ENCODE peak calls at places on chromosomes 3 and 15, in five cellular contexts. K is DMS153, I is amygdala, C is NCI-H2081 treated with DMSO at 0.1 percent for 48 hours, D is tibial nerve. G is an unnamed sample.

GRCh38 chr3:129747982-129748381 is 141.5 kb upstream of the PLXND1 start:
- DNase-seq in K (no peak), I (no peak), C (no peak), D (no peak), G (no peak)

GRCh38 chr3:190101320-190102117 is 19.2 kb downstream of the P3H2 start:
- DNase-seq in K (no peak), I (no peak), C (no peak), D (no peak), G (no peak)

GRCh38 chr3:15205934-15206661 is at the start of gene CAPN7:
- DNase-seq in K (no peak), I (no peak), C (no peak), D (peak), G (no peak)

GRCh38 chr3:66498718-66499611 is 1.9 kb downstream of the LRIG1 start:
- DNase-seq in K (no peak), I (peak), C (no peak), D (no peak), G (peak)

GRCh38 chr3:24372559-24373197 is 122.0 kb downstream of the THRB start:
- DNase-seq in K (no peak), I (no peak), C (no peak), D (no peak), G (no peak)

GRCh38 chr3:178475062-178475461 is 61.2 kb upstream of the KCNMB2 start:
- DNase-seq in K (peak), I (no peak), C (no peak), D (no peak), G (no peak)

GRCh38 chr15:80710635-80711553 is 15.8 kb downstream of the ABHD17C start:
- DNase-seq in K (no peak), I (no peak), C (no peak), D (no peak), G (no peak)

GRCh38 chr3:59443618-59444292 is 393.9 kb upstream of the CFAP20DC start:
- DNase-seq in K (no peak), I (no peak), C (no peak), D (no peak), G (no peak)

GRCh38 chr3:101780661-101781060 is 1.6 kb downstream of the NXPE3 start:
- DNase-seq in K (no peak), I (no peak), C (no peak), D (no peak), G (peak)

GRCh38 chr3:148880681-148881080 is 15.6 kb downstream of the CPA3 start:
- DNase-seq in K (no peak), I (no peak), C (no peak), D (no peak), G (no peak)

GRCh38 chr3:149657458-149657795 is 398 bp downstream of the WWTR1 start:
- DNase-seq in K (no peak), I (no peak), C (no peak), D (peak), G (no peak)

GRCh38 chr3:10437272-10437994 is 68.0 kb downstream of the ATP2B2 start:
- DNase-seq in K (no peak), I (no peak), C (no peak), D (no peak), G (no peak)

GRCh38 chr3:186997061-186998054 is 67.0 kb downstream of the ST6GAL1 start:
- DNase-seq in K (no peak), I (no peak), C (no peak), D (no peak), G (no peak)

GRCh38 chr3:135556184-135556583 is 409.3 kb upstream of the PPP2R3A start:
- DNase-seq in K (no peak), I (no peak), C (no peak), D (no peak), G (no peak)

GRCh38 chr3:143343944-143344343 is 224.4 kb downstream of the CHST2 start:
- DNase-seq in K (no peak), I (no peak), C (no peak), D (no peak), G (no peak)